ENCODE peak calls at places on chromosomes 6 and 20, in nine cellular contexts. One of them, this sample, is unnamed.

GRCh38 chr6:40187654-40188053 is 253.4 kb upstream of the MOCS1 start:
- DNase-seq in brain microvascular endothelial cell: no peak
- DNase-seq in AG04450: no peak
- DNase-seq in cardiac fibroblast: no peak
- DNase-seq in HL-60: no peak
- DNase-seq in mucosa of descending colon: no peak
- DNase-seq in IMR-90: no peak
- DNase-seq in AG09309: no peak
- DNase-seq in GM12865: no peak
- DNase-seq in this sample: no peak

GRCh38 chr20:46894579-46894958 is at the start of gene EYA2:
- DNase-seq in brain microvascular endothelial cell: no peak
- DNase-seq in AG04450: no peak
- DNase-seq in cardiac fibroblast: no peak
- DNase-seq in HL-60: no peak
- DNase-seq in mucosa of descending colon: peak; percentile 54
- DNase-seq in IMR-90: peak; percentile 25
- DNase-seq in AG09309: no peak
- DNase-seq in GM12865: peak; percentile 60
- DNase-seq in this sample: no peak

GRCh38 chr6:31969712-31970603 is 2.0 kb downstream of the DXO start:
- DNase-seq in brain microvascular endothelial cell: peak; percentile 36
- DNase-seq in AG04450: no peak
- DNase-seq in cardiac fibroblast: peak; percentile 43
- DNase-seq in HL-60: no peak
- DNase-seq in mucosa of descending colon: no peak
- DNase-seq in IMR-90: peak; percentile 55
- DNase-seq in AG09309: no peak
- DNase-seq in GM12865: no peak
- DNase-seq in this sample: no peak

GRCh38 chr20:4951299-4951698 is 50.0 kb downstream of the SLC23A2 start:
- DNase-seq in brain microvascular endothelial cell: peak; percentile 77
- DNase-seq in AG04450: no peak
- DNase-seq in cardiac fibroblast: peak; percentile 86
- DNase-seq in HL-60: no peak
- DNase-seq in mucosa of descending colon: no peak
- DNase-seq in IMR-90: peak; percentile 90
- DNase-seq in AG09309: no peak
- DNase-seq in GM12865: no peak
- DNase-seq in this sample: peak; percentile 49

GRCh38 chr6:153032255-153032882 is 29.9 kb upstream of the MTRF1L start:
- DNase-seq in brain microvascular endothelial cell: no peak
- DNase-seq in AG04450: peak; percentile 34
- DNase-seq in cardiac fibroblast: peak; percentile 88
- DNase-seq in HL-60: no peak
- DNase-seq in mucosa of descending colon: no peak
- DNase-seq in IMR-90: peak; percentile 81
- DNase-seq in AG09309: peak; percentile 51
- DNase-seq in GM12865: peak; percentile 18
- DNase-seq in this sample: no peak

GRCh38 chr20:36833275-36834020 is 42.5 kb upstream of the TLDC2 start:
- DNase-seq in brain microvascular endothelial cell: no peak
- DNase-seq in AG04450: peak; percentile 82
- DNase-seq in cardiac fibroblast: no peak
- DNase-seq in HL-60: no peak
- DNase-seq in mucosa of descending colon: peak; percentile 56
- DNase-seq in IMR-90: peak; percentile 95
- DNase-seq in AG09309: no peak
- DNase-seq in GM12865: no peak
- DNase-seq in this sample: no peak

GRCh38 chr6:151254451-151255081 is 14.8 kb downstream of the AKAP12 start:
- DNase-seq in brain microvascular endothelial cell: peak; percentile 59
- DNase-seq in AG04450: no peak
- DNase-seq in cardiac fibroblast: peak; percentile 84
- DNase-seq in HL-60: no peak
- DNase-seq in mucosa of descending colon: no peak
- DNase-seq in IMR-90: peak; percentile 33
- DNase-seq in AG09309: no peak
- DNase-seq in GM12865: no peak
- DNase-seq in this sample: no peak

GRCh38 chr20:39429716-39430115 is 467.6 kb downstream of the DHX35 start:
- DNase-seq in brain microvascular endothelial cell: no peak
- DNase-seq in AG04450: no peak
- DNase-seq in cardiac fibroblast: no peak
- DNase-seq in HL-60: no peak
- DNase-seq in mucosa of descending colon: no peak
- DNase-seq in IMR-90: no peak
- DNase-seq in AG09309: no peak
- DNase-seq in GM12865: no peak
- DNase-seq in this sample: no peak

GRCh38 chr6:150537893-150538292 is 61.8 kb upstream of the PLEKHG1 start:
- DNase-seq in brain microvascular endothelial cell: no peak
- DNase-seq in AG04450: no peak
- DNase-seq in cardiac fibroblast: no peak
- DNase-seq in HL-60: no peak
- DNase-seq in mucosa of descending colon: no peak
- DNase-seq in IMR-90: no peak
- DNase-seq in AG09309: no peak
- DNase-seq in GM12865: no peak
- DNase-seq in this sample: no peak

GRCh38 chr20:17598013-17598550 is 28.2 kb downstream of the DSTN start:
- DNase-seq in brain microvascular endothelial cell: no peak
- DNase-seq in AG04450: no peak
- DNase-seq in cardiac fibroblast: no peak
- DNase-seq in HL-60: no peak
- DNase-seq in mucosa of descending colon: no peak
- DNase-seq in IMR-90: no peak
- DNase-seq in AG09309: no peak
- DNase-seq in GM12865: no peak
- DNase-seq in this sample: no peak

GRCh38 chr6:12476484-12476883 is 186.3 kb downstream of the EDN1 start:
- DNase-seq in brain microvascular endothelial cell: no peak
- DNase-seq in AG04450: no peak
- DNase-seq in cardiac fibroblast: no peak
- DNase-seq in HL-60: no peak
- DNase-seq in mucosa of descending colon: no peak
- DNase-seq in IMR-90: no peak
- DNase-seq in AG09309: no peak
- DNase-seq in GM12865: no peak
- DNase-seq in this sample: no peak

GRCh38 chr6:32886674-32887383 is 32.8 kb downstream of the PSMB9 start:
- DNase-seq in brain microvascular endothelial cell: peak; percentile 84
- DNase-seq in AG04450: peak; percentile 79
- DNase-seq in cardiac fibroblast: peak; percentile 94
- DNase-seq in HL-60: no peak
- DNase-seq in mucosa of descending colon: no peak
- DNase-seq in IMR-90: peak; percentile 89
- DNase-seq in AG09309: peak; percentile 78
- DNase-seq in GM12865: no peak
- DNase-seq in this sample: peak; percentile 67

GRCh38 chr20:4835244-4836177 is 113.8 kb downstream of the PRND start:
- DNase-seq in brain microvascular endothelial cell: no peak
- DNase-seq in AG04450: no peak
- DNase-seq in cardiac fibroblast: no peak
- DNase-seq in HL-60: no peak
- DNase-seq in mucosa of descending colon: peak; percentile 71
- DNase-seq in IMR-90: no peak
- DNase-seq in AG09309: no peak
- DNase-seq in GM12865: no peak
- DNase-seq in this sample: no peak

GRCh38 chr6:26315274-26315673 is 49.7 kb upstream of the BTN3A2 start:
- DNase-seq in brain microvascular endothelial cell: no peak
- DNase-seq in AG04450: no peak
- DNase-seq in cardiac fibroblast: no peak
- DNase-seq in HL-60: no peak
- DNase-seq in mucosa of descending colon: no peak
- DNase-seq in IMR-90: no peak
- DNase-seq in AG09309: no peak
- DNase-seq in GM12865: no peak
- DNase-seq in this sample: no peak

GRCh38 chr6:29791786-29792122 is 35.9 kb upstream of the HLA-G start:
- DNase-seq in brain microvascular endothelial cell: no peak
- DNase-seq in AG04450: no peak
- DNase-seq in cardiac fibroblast: no peak
- DNase-seq in HL-60: no peak
- DNase-seq in mucosa of descending colon: no peak
- DNase-seq in IMR-90: no peak
- DNase-seq in AG09309: no peak
- DNase-seq in GM12865: no peak
- DNase-seq in this sample: no peak

GRCh38 chr6:166507809-166508373 is 78.6 kb downstream of the RAMACL start:
- DNase-seq in brain microvascular endothelial cell: no peak
- DNase-seq in AG04450: no peak
- DNase-seq in cardiac fibroblast: no peak
- DNase-seq in HL-60: no peak
- DNase-seq in mucosa of descending colon: no peak
- DNase-seq in IMR-90: no peak
- DNase-seq in AG09309: no peak
- DNase-seq in GM12865: no peak
- DNase-seq in this sample: no peak

GRCh38 chr6:24600903-24601302 is 45.1 kb downstream of the KIAA0319 start:
- DNase-seq in brain microvascular endothelial cell: no peak
- DNase-seq in AG04450: no peak
- DNase-seq in cardiac fibroblast: no peak
- DNase-seq in HL-60: no peak
- DNase-seq in mucosa of descending colon: no peak
- DNase-seq in IMR-90: no peak
- DNase-seq in AG09309: no peak
- DNase-seq in GM12865: peak; percentile 7
- DNase-seq in this sample: no peak

GRCh38 chr20:59006864-59007757 is at the start of gene CTSZ:
- DNase-seq in brain microvascular endothelial cell: no peak
- DNase-seq in AG04450: no peak
- DNase-seq in cardiac fibroblast: peak; percentile 34
- DNase-seq in HL-60: peak; percentile 71
- DNase-seq in mucosa of descending colon: peak; percentile 89
- DNase-seq in IMR-90: no peak
- DNase-seq in AG09309: no peak
- DNase-seq in GM12865: peak; percentile 80
- DNase-seq in this sample: no peak

GRCh38 chr20:16828666-16829305 is 80.6 kb downstream of the OTOR start:
- DNase-seq in brain microvascular endothelial cell: no peak
- DNase-seq in AG04450: no peak
- DNase-seq in cardiac fibroblast: no peak
- DNase-seq in HL-60: no peak
- DNase-seq in mucosa of descending colon: no peak
- DNase-seq in IMR-90: peak; percentile 19
- DNase-seq in AG09309: no peak
- DNase-seq in GM12865: no peak
- DNase-seq in this sample: no peak

GRCh38 chr6:157763129-157763893 is 59.7 kb upstream of the SNX9 start:
- DNase-seq in brain microvascular endothelial cell: peak; percentile 72
- DNase-seq in AG04450: no peak
- DNase-seq in cardiac fibroblast: peak; percentile 77
- DNase-seq in HL-60: peak; percentile 41
- DNase-seq in mucosa of descending colon: peak; percentile 95
- DNase-seq in IMR-90: peak; percentile 65
- DNase-seq in AG09309: no peak
- DNase-seq in GM12865: peak; percentile 41
- DNase-seq in this sample: no peak
- H3K4me3 ChIP-seq in brain microvascular endothelial cell: no peak overlapping the region
- H3K4me3 ChIP-seq in AG04450: no peak overlapping the region
- H3K4me3 ChIP-seq in cardiac fibroblast: no peak overlapping the region
- H3K4me3 ChIP-seq in HL-60: no peak overlapping the region
- H3K4me3 ChIP-seq in mucosa of descending colon: no peak overlapping the region
- H3K4me3 ChIP-seq in IMR-90: no peak overlapping the region
- H3K4me3 ChIP-seq in AG09309: no peak overlapping the region
- H3K4me3 ChIP-seq in GM12865: no peak overlapping the region
- H3K4me3 ChIP-seq in this sample: no peak overlapping the region

GRCh38 chr6:138441965-138442364 is 37.9 kb downstream of the HEBP2 start:
- DNase-seq in brain microvascular endothelial cell: no peak
- DNase-seq in AG04450: no peak
- DNase-seq in cardiac fibroblast: no peak
- DNase-seq in HL-60: no peak
- DNase-seq in mucosa of descending colon: no peak
- DNase-seq in IMR-90: no peak
- DNase-seq in AG09309: no peak
- DNase-seq in GM12865: no peak
- DNase-seq in this sample: no peak
- H3K4me3 ChIP-seq in brain microvascular endothelial cell: no peak overlapping the region
- H3K4me3 ChIP-seq in AG04450: no peak overlapping the region
- H3K4me3 ChIP-seq in cardiac fibroblast: no peak overlapping the region
- H3K4me3 ChIP-seq in HL-60: no peak overlapping the region
- H3K4me3 ChIP-seq in mucosa of descending colon: no peak overlapping the region
- H3K4me3 ChIP-seq in IMR-90: no peak overlapping the region
- H3K4me3 ChIP-seq in AG09309: no peak overlapping the region
- H3K4me3 ChIP-seq in GM12865: no peak overlapping the region
- H3K4me3 ChIP-seq in this sample: no peak overlapping the region

GRCh38 chr20:23083553-23084220 is 2.4 kb downstream of the CD93 start:
- DNase-seq in brain microvascular endothelial cell: no peak
- DNase-seq in AG04450: no peak
- DNase-seq in cardiac fibroblast: no peak
- DNase-seq in HL-60: no peak
- DNase-seq in mucosa of descending colon: no peak
- DNase-seq in IMR-90: no peak
- DNase-seq in AG09309: no peak
- DNase-seq in GM12865: no peak
- DNase-seq in this sample: no peak

GRCh38 chr20:23084845-23085355 is 1.2 kb downstream of the CD93 start:
- DNase-seq in brain microvascular endothelial cell: no peak
- DNase-seq in AG04450: no peak
- DNase-seq in cardiac fibroblast: no peak
- DNase-seq in HL-60: no peak
- DNase-seq in mucosa of descending colon: no peak
- DNase-seq in IMR-90: no peak
- DNase-seq in AG09309: no peak
- DNase-seq in GM12865: no peak
- DNase-seq in this sample: no peak

GRCh38 chr20:23081263-23081811 is 4.8 kb downstream of the CD93 start:
- DNase-seq in brain microvascular endothelial cell: no peak
- DNase-seq in AG04450: no peak
- DNase-seq in cardiac fibroblast: no peak
- DNase-seq in HL-60: no peak
- DNase-seq in mucosa of descending colon: no peak
- DNase-seq in IMR-90: no peak
- DNase-seq in AG09309: no peak
- DNase-seq in GM12865: no peak
- DNase-seq in this sample: no peak

GRCh38 chr20:23084282-23084844 is 1.8 kb downstream of the CD93 start:
- DNase-seq in brain microvascular endothelial cell: no peak
- DNase-seq in AG04450: no peak
- DNase-seq in cardiac fibroblast: no peak
- DNase-seq in HL-60: no peak
- DNase-seq in mucosa of descending colon: no peak
- DNase-seq in IMR-90: no peak
- DNase-seq in AG09309: no peak
- DNase-seq in GM12865: no peak
- DNase-seq in this sample: no peak

GRCh38 chr20:23082846-23083552 is 3.1 kb downstream of the CD93 start:
- DNase-seq in brain microvascular endothelial cell: no peak
- DNase-seq in AG04450: no peak
- DNase-seq in cardiac fibroblast: no peak
- DNase-seq in HL-60: no peak
- DNase-seq in mucosa of descending colon: no peak
- DNase-seq in IMR-90: no peak
- DNase-seq in AG09309: no peak
- DNase-seq in GM12865: peak; percentile 9
- DNase-seq in this sample: no peak
- H3K4me3 ChIP-seq in brain microvascular endothelial cell: no peak overlapping the region
- H3K4me3 ChIP-seq in AG04450: no peak overlapping the region
- H3K4me3 ChIP-seq in cardiac fibroblast: no peak overlapping the region
- H3K4me3 ChIP-seq in HL-60: no peak overlapping the region
- H3K4me3 ChIP-seq in mucosa of descending colon: no peak overlapping the region
- H3K4me3 ChIP-seq in IMR-90: no peak overlapping the region
- H3K4me3 ChIP-seq in AG09309: no peak overlapping the region
- H3K4me3 ChIP-seq in GM12865: no peak overlapping the region
- H3K4me3 ChIP-seq in this sample: no peak overlapping the region

GRCh38 chr6:138971601-138972000 is 16.5 kb downstream of the REPS1 start:
- DNase-seq in brain microvascular endothelial cell: peak; percentile 31
- DNase-seq in AG04450: no peak
- DNase-seq in cardiac fibroblast: peak; percentile 66
- DNase-seq in HL-60: no peak
- DNase-seq in mucosa of descending colon: no peak
- DNase-seq in IMR-90: peak; percentile 12
- DNase-seq in AG09309: no peak
- DNase-seq in GM12865: no peak
- DNase-seq in this sample: no peak
- H3K4me3 ChIP-seq in brain microvascular endothelial cell: no peak overlapping the region
- H3K4me3 ChIP-seq in AG04450: no peak overlapping the region
- H3K4me3 ChIP-seq in cardiac fibroblast: no peak overlapping the region
- H3K4me3 ChIP-seq in HL-60: no peak overlapping the region
- H3K4me3 ChIP-seq in mucosa of descending colon: no peak overlapping the region
- H3K4me3 ChIP-seq in IMR-90: no peak overlapping the region
- H3K4me3 ChIP-seq in AG09309: no peak overlapping the region
- H3K4me3 ChIP-seq in GM12865: no peak overlapping the region
- H3K4me3 ChIP-seq in this sample: no peak overlapping the region

This sample was measured in skeletal muscle cell.